ENCODE peak calls at places on chromosomes 2 and 18, in seven cellular contexts. One of them, this sample, is unnamed.

GRCh38 chr2:134736167-134736885 is 17.5 kb upstream of the TMEM163 start:
- DNase-seq in AG04450: no peak
- DNase-seq in MM.1S: no peak
- DNase-seq in fibroblast of lung: peak
- DNase-seq in astrocyte: peak
- DNase-seq in astrocyte of the spinal cord: peak
- DNase-seq in uterus: no peak
- DNase-seq in this sample: no peak

GRCh38 chr2:221478106-221478863 is 93.8 kb downstream of the EPHA4 start:
- DNase-seq in fibroblast of lung: no peak
- DNase-seq in astrocyte: no peak
- DNase-seq in MM.1S: no peak
- DNase-seq in astrocyte of the spinal cord: no peak
- DNase-seq in AG04450: no peak
- DNase-seq in uterus: no peak
- DNase-seq in this sample: no peak

GRCh38 chr2:23287250-23287704 is 97.7 kb upstream of the KLHL29 start:
- DNase-seq in uterus: peak
- DNase-seq in AG04450: peak
- DNase-seq in astrocyte: peak
- DNase-seq in fibroblast of lung: peak
- DNase-seq in astrocyte of the spinal cord: peak
- DNase-seq in MM.1S: no peak
- DNase-seq in this sample: peak

GRCh38 chr2:231781798-231782726 is 980 bp upstream of the PDE6D start:
- DNase-seq in astrocyte of the spinal cord: peak
- DNase-seq in AG04450: no peak
- DNase-seq in uterus: no peak
- DNase-seq in fibroblast of lung: peak
- DNase-seq in MM.1S: peak
- DNase-seq in astrocyte: peak
- DNase-seq in this sample: no peak

GRCh38 chr2:230890696-230891095 is 26.0 kb downstream of the ITM2C start:
- DNase-seq in astrocyte of the spinal cord: no peak
- DNase-seq in AG04450: no peak
- DNase-seq in uterus: no peak
- DNase-seq in fibroblast of lung: no peak
- DNase-seq in MM.1S: no peak
- DNase-seq in astrocyte: no peak
- DNase-seq in this sample: no peak

GRCh38 chr18:10213526-10213925 is 240.9 kb upstream of the APCDD1 start:
- DNase-seq in AG04450: no peak
- DNase-seq in MM.1S: peak
- DNase-seq in astrocyte of the spinal cord: no peak
- DNase-seq in astrocyte: no peak
- DNase-seq in fibroblast of lung: no peak
- DNase-seq in uterus: no peak
- DNase-seq in this sample: no peak

GRCh38 chr2:26735096-26735495 is 29.0 kb upstream of the SLC35F6 start:
- DNase-seq in MM.1S: no peak
- DNase-seq in AG04450: peak
- DNase-seq in astrocyte of the spinal cord: peak
- DNase-seq in astrocyte: peak
- DNase-seq in fibroblast of lung: peak
- DNase-seq in uterus: no peak
- DNase-seq in this sample: peak

GRCh38 chr18:72206814-72207213 is 337.3 kb downstream of the CBLN2 start:
- DNase-seq in AG04450: no peak
- DNase-seq in fibroblast of lung: peak
- DNase-seq in uterus: no peak
- DNase-seq in MM.1S: no peak
- DNase-seq in astrocyte: no peak
- DNase-seq in astrocyte of the spinal cord: peak
- DNase-seq in this sample: no peak

GRCh38 chr2:236916181-236916580 is 169.5 kb upstream of the COPS8 start:
- DNase-seq in uterus: no peak
- DNase-seq in MM.1S: peak
- DNase-seq in astrocyte of the spinal cord: no peak
- DNase-seq in fibroblast of lung: no peak
- DNase-seq in astrocyte: no peak
- DNase-seq in AG04450: no peak
- DNase-seq in this sample: no peak

GRCh38 chr2:199310654-199311275 is 147.0 kb downstream of the SATB2 start:
- DNase-seq in fibroblast of lung: no peak
- DNase-seq in AG04450: no peak
- DNase-seq in uterus: no peak
- DNase-seq in MM.1S: no peak
- DNase-seq in astrocyte of the spinal cord: no peak
- DNase-seq in astrocyte: no peak
- DNase-seq in this sample: no peak

GRCh38 chr2:233446616-233447305 is 92.5 kb downstream of the DGKD start:
- DNase-seq in fibroblast of lung: no peak
- DNase-seq in astrocyte of the spinal cord: no peak
- DNase-seq in AG04450: no peak
- DNase-seq in uterus: no peak
- DNase-seq in astrocyte: no peak
- DNase-seq in MM.1S: no peak
- DNase-seq in this sample: no peak

GRCh38 chr2:9800975-9801723 is 42.1 kb upstream of the TAF1B start:
- DNase-seq in astrocyte of the spinal cord: peak
- DNase-seq in fibroblast of lung: peak
- DNase-seq in astrocyte: peak
- DNase-seq in uterus: no peak
- DNase-seq in AG04450: no peak
- DNase-seq in MM.1S: no peak
- DNase-seq in this sample: no peak

GRCh38 chr2:21007129-21008013 is 36.5 kb downstream of the APOB start:
- DNase-seq in uterus: no peak
- DNase-seq in astrocyte: no peak
- DNase-seq in MM.1S: no peak
- DNase-seq in astrocyte of the spinal cord: no peak
- DNase-seq in AG04450: no peak
- DNase-seq in fibroblast of lung: no peak
- DNase-seq in this sample: no peak

GRCh38 chr18:73099759-73100158 is 232.0 kb upstream of the NETO1 start:
- DNase-seq in astrocyte: no peak
- DNase-seq in MM.1S: no peak
- DNase-seq in fibroblast of lung: no peak
- DNase-seq in AG04450: no peak
- DNase-seq in uterus: no peak
- DNase-seq in astrocyte of the spinal cord: no peak
- DNase-seq in this sample: no peak

GRCh38 chr18:23867011-23867410 is 147.5 kb upstream of the TTC39C start:
- DNase-seq in astrocyte: no peak
- DNase-seq in fibroblast of lung: no peak
- DNase-seq in AG04450: no peak
- DNase-seq in MM.1S: no peak
- DNase-seq in uterus: no peak
- DNase-seq in astrocyte of the spinal cord: no peak
- DNase-seq in this sample: no peak

GRCh38 chr2:191636235-191636543 is 41.7 kb upstream of the NABP1 start:
- DNase-seq in MM.1S: no peak
- DNase-seq in uterus: no peak
- DNase-seq in astrocyte of the spinal cord: peak
- DNase-seq in AG04450: peak
- DNase-seq in fibroblast of lung: peak
- DNase-seq in astrocyte: peak
- DNase-seq in this sample: no peak

GRCh38 chr18:54327818-54328217 is 29.8 kb downstream of the STARD6 start:
- DNase-seq in fibroblast of lung: no peak
- DNase-seq in MM.1S: no peak
- DNase-seq in astrocyte of the spinal cord: no peak
- DNase-seq in AG04450: no peak
- DNase-seq in astrocyte: no peak
- DNase-seq in uterus: no peak
- DNase-seq in this sample: no peak

GRCh38 chr2:66581461-66582363 is 146.8 kb downstream of the MEIS1 start:
- DNase-seq in uterus: peak
- DNase-seq in fibroblast of lung: peak
- DNase-seq in astrocyte: no peak
- DNase-seq in astrocyte of the spinal cord: no peak
- DNase-seq in AG04450: no peak
- DNase-seq in MM.1S: no peak
- DNase-seq in this sample: no peak

GRCh38 chr2:70467831-70468810 is 85.5 kb downstream of the TGFA start:
- DNase-seq in astrocyte: no peak
- DNase-seq in uterus: no peak
- DNase-seq in AG04450: no peak
- DNase-seq in astrocyte of the spinal cord: no peak
- DNase-seq in MM.1S: no peak
- DNase-seq in fibroblast of lung: no peak
- DNase-seq in this sample: no peak

GRCh38 chr2:178863856-178864620 is 56.8 kb upstream of the TTN start:
- DNase-seq in uterus: peak
- DNase-seq in astrocyte: peak
- DNase-seq in astrocyte of the spinal cord: peak
- DNase-seq in fibroblast of lung: peak
- DNase-seq in MM.1S: no peak
- DNase-seq in AG04450: no peak
- DNase-seq in this sample: no peak

GRCh38 chr18:13471971-13472628 is 253.5 kb downstream of the LDLRAD4 start:
- DNase-seq in uterus: no peak
- DNase-seq in AG04450: no peak
- DNase-seq in fibroblast of lung: no peak
- DNase-seq in astrocyte of the spinal cord: no peak
- DNase-seq in astrocyte: no peak
- DNase-seq in MM.1S: no peak
- DNase-seq in this sample: no peak

DNA sequence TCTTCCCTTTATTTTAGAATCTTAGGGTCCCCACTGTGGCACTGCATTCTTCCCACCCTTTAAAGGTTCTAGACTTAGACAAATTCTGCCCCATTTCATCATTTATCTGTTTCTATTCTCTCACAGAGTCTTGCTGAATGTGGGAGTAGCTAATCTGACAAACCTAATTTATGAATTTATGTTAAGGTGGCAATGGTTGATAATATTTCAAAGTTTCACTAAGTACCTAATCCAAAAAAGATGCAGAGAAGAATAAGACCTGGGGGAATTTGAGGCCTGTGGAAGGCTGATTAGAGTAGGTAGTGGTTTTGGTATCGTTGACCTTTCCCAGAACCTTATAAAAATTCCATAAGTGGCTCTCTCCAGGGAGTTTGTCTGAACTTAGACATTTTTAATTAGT is 18.0 kb downstream of the KCNE4 start:
- DNase-seq in fibroblast of lung: no peak
- DNase-seq in astrocyte: no peak
- DNase-seq in MM.1S: no peak
- DNase-seq in astrocyte of the spinal cord: no peak
- DNase-seq in AG04450: no peak
- DNase-seq in uterus: no peak
- DNase-seq in this sample: no peak
- TF ChIP-seq CTCF in fibroblast of lung: no peak
- TF ChIP-seq CTCF in astrocyte: no peak
- TF ChIP-seq CTCF in MM.1S: no peak
- TF ChIP-seq CTCF in astrocyte of the spinal cord: no peak
- TF ChIP-seq CTCF in AG04450: no peak
- TF ChIP-seq CTCF in uterus: no peak
- TF ChIP-seq CTCF in this sample: no peak

DNA sequence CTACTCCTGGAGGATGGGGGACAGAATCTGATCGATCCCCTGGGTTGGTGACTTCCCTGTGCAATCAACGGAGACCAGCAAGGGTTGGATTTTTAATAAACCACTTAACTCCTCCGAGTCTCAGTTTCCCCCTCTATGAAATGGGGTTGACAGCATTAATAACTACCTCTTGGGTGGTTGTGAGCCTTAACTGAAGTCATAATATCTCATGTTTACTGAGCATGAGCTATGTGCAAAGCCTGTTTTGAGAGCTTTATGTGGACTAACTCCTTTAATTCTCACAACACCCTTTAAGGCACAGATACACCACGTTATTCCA is 844 bp downstream of the PROC start:
- DNase-seq in fibroblast of lung: no peak
- DNase-seq in uterus: no peak
- DNase-seq in astrocyte: no peak
- DNase-seq in MM.1S: no peak
- DNase-seq in AG04450: no peak
- DNase-seq in astrocyte of the spinal cord: no peak
- DNase-seq in this sample: no peak
- H3K4me3 ChIP-seq in fibroblast of lung: no peak
- H3K4me3 ChIP-seq in uterus: no peak
- H3K4me3 ChIP-seq in astrocyte: no peak
- H3K4me3 ChIP-seq in MM.1S: no peak
- H3K4me3 ChIP-seq in AG04450: no peak
- H3K4me3 ChIP-seq in astrocyte of the spinal cord: no peak
- H3K4me3 ChIP-seq in this sample: no peak

DNA sequence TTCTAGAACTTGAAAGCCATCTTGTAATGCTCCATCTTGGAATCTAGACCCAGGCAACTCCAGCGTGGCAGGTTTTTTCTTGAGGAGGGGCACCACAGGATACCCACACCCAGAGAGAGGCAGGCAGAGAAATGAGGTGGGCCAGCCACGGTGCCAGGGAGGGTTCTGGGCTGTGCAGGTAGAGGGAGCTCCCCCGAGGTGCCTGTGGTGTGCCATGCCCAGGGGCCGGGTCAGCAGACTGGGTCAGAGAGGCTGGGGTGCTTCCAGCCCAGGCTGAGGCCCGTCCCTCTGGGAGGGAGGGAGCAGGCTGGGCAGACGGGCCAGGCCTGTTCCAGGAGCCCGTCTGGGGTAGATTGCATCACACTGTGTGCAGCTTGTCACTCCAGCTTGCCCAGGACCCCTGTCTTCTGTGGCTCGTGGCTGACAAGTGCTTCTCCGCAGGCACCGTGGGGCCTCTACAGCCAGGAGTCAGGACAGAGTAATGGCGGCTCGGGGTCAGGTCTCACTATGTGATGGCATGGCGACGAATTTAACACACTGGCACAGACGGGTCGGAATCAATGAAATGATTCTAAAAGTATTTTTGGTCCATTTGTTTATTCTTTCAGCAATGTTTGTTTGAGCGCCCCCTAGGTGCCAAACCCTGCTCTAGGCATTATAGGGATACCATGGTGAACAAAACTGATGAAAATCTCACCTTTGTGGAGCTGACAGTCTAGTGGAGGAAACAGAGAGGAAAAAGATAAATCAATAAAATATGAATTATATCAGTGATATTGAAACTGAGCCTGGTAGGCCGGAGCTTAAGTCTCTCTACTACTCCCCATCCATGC is 144.0 kb downstream of the ACOXL start:
- DNase-seq in astrocyte of the spinal cord: no peak
- DNase-seq in uterus: no peak
- DNase-seq in fibroblast of lung: no peak
- DNase-seq in astrocyte: no peak
- DNase-seq in AG04450: no peak
- DNase-seq in MM.1S: no peak
- DNase-seq in this sample: no peak
- TF ChIP-seq CTCF in astrocyte of the spinal cord: no peak
- TF ChIP-seq CTCF in uterus: no peak
- TF ChIP-seq CTCF in fibroblast of lung: no peak
- TF ChIP-seq CTCF in astrocyte: no peak
- TF ChIP-seq CTCF in AG04450: no peak
- TF ChIP-seq CTCF in MM.1S: peak
- TF ChIP-seq CTCF in this sample: no peak

DNA sequence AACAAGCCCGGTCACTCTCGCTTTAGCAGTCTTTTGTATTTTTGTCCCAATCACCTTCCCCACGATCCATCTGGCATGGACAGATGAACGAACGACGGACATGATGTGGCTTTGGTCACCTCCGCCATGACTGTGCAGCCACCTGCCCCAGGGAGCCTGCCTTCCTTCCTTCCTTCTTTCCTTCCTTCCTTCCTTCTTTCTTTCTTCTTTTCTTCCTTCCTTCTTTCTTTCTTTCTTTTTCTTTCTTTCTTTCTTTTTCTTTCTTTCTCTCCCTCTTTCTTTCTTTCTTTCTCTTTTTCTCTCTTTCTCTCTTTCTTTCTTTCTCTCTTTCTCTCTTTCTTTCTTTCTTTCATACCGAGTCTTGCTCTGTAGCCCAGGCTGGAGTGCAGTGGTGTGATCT is 39.0 kb downstream of the ATP8B1 start:
- DNase-seq in astrocyte: no peak
- DNase-seq in AG04450: no peak
- DNase-seq in uterus: no peak
- DNase-seq in astrocyte of the spinal cord: no peak
- DNase-seq in fibroblast of lung: no peak
- DNase-seq in MM.1S: no peak
- DNase-seq in this sample: no peak
- H3K4me3 ChIP-seq in astrocyte: no peak
- H3K4me3 ChIP-seq in AG04450: no peak
- H3K4me3 ChIP-seq in uterus: no peak
- H3K4me3 ChIP-seq in astrocyte of the spinal cord: no peak
- H3K4me3 ChIP-seq in fibroblast of lung: no peak
- H3K4me3 ChIP-seq in MM.1S: no peak
- H3K4me3 ChIP-seq in this sample: no peak